ENCODE peak calls at places on chromosome 13, in six cellular contexts. L is HCT116, Y is mammary epithelial cell, O is neuronal stem cell, F is IMR-90, J is H1. I is an unnamed sample.

GRCh38 chr13:33057019-33057785 is 41.0 kb downstream of the KL start:
- DNase-seq in L (no peak), Y (peak; percentile 2), O (peak; percentile 54), F (peak; percentile 6), J (no peak), I (peak; percentile 52)

GRCh38 chr13:59681630-59682311 is 482.0 kb downstream of the DIAPH3 start:
- DNase-seq in L (no peak), Y (no peak), O (no peak), F (no peak), J (no peak), I (no peak)

GRCh38 chr13:106063591-106064308 is 471.7 kb downstream of the EFNB2 start:
- DNase-seq in L (no peak), Y (peak; percentile 69), O (no peak), F (peak; percentile 83), J (no peak), I (no peak)

GRCh38 chr13:31038834-31039552 is 106.5 kb downstream of the TEX26 start:
- DNase-seq in L (no peak), Y (peak; percentile 70), O (no peak), F (peak; percentile 44), J (no peak), I (no peak)

GRCh38 chr13:94478913-94479312 is 569 bp downstream of the DCT start:
- DNase-seq in L (no peak), Y (no peak), O (no peak), F (no peak), J (no peak), I (no peak)

GRCh38 chr13:21834511-21834910 is 163.6 kb downstream of the FGF9 start:
- DNase-seq in L (no peak), Y (no peak), O (no peak), F (no peak), J (no peak), I (no peak)

GRCh38 chr13:80499536-80500280 is 158.8 kb upstream of the SPRY2 start:
- DNase-seq in L (no peak), Y (no peak), O (no peak), F (no peak), J (no peak), I (no peak)

GRCh38 chr13:44449999-44450821 is 76.6 kb downstream of the SERP2 start:
- DNase-seq in L (no peak), Y (peak; percentile 72), O (no peak), F (no peak), J (no peak), I (no peak)

GRCh38 chr13:40478775-40479174 is 187.7 kb downstream of the FOXO1 start:
- DNase-seq in L (no peak), Y (no peak), O (no peak), F (no peak), J (no peak), I (no peak)

GRCh38 chr13:21595546-21595822 is 8.5 kb downstream of the MICU2 start:
- DNase-seq in L (no peak), Y (no peak), O (no peak), F (no peak), J (no peak), I (no peak)

GRCh38 chr13:101523732-101524131 is 71.3 kb downstream of the ITGBL1 start:
- DNase-seq in L (no peak), Y (peak; percentile 77), O (no peak), F (peak; percentile 84), J (no peak), I (no peak)

GRCh38 chr13:71030789-71031188 is 836.2 kb downstream of the DACH1 start:
- DNase-seq in L (no peak), Y (no peak), O (no peak), F (no peak), J (no peak), I (no peak)

GRCh38 chr13:111632906-111633305 is 312.5 kb downstream of the TEX29 start:
- DNase-seq in L (no peak), Y (no peak), O (no peak), F (no peak), J (peak; percentile 60), I (peak; percentile 28)

GRCh38 chr13:107573184-107573583 is 642.2 kb downstream of the LIG4 start:
- DNase-seq in L (no peak), Y (no peak), O (no peak), F (no peak), J (no peak), I (no peak)

GRCh38 chr13:94309997-94310842 is 169.3 kb downstream of the DCT start:
- DNase-seq in L (no peak), Y (peak; percentile 81), O (no peak), F (peak; percentile 96), J (no peak), I (no peak)

GRCh38 chr13:51912091-51912490 is 50.3 kb downstream of the CCDC70 start:
- DNase-seq in L (no peak), Y (no peak), O (no peak), F (no peak), J (no peak), I (no peak)

GRCh38 chr13:76992548-76993001 is 694 bp downstream of the CLN5 start:
- DNase-seq in L (no peak), Y (peak; percentile 54), O (peak; percentile 5), F (peak; percentile 23), J (no peak), I (peak; percentile 60)

GRCh38 chr13:62627226-62627625 is 1211.6 kb upstream of the PCDH20 start:
- DNase-seq in L (no peak), Y (no peak), O (no peak), F (no peak), J (no peak), I (no peak)

GRCh38 chr13:48808689-48809088 is 155.0 kb downstream of the CYSLTR2 start:
- DNase-seq in L (no peak), Y (no peak), O (no peak), F (peak; percentile 76), J (no peak), I (no peak)

GRCh38 chr13:111115051-111115840 is at the start of gene ARHGEF7:
- DNase-seq in L (no peak), Y (no peak), O (peak; percentile 43), F (no peak), J (peak; percentile 77), I (peak; percentile 79)

DNA sequence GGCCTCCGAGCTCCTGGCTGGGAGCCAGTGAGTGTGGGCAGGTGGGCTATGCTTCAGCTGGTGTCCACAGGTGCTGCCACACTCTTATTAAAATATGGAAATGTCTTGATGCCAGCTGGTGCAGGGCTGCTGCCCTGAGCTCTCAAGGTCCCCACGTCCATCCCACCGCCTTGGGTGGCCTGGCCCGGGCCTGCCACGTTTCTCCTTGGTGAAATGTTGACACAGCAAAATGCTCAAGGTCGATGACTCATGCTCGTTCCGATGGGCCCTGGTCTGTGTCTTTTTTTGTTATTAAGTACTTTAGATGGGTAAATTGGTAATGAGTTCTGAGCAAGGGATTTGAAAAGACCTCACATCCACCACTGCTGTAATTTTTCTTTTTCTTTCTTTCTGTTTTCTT is 524.7 kb downstream of the MYO16 start:
- DNase-seq in L (no peak), Y (no peak), O (no peak), F (no peak), J (no peak), I (no peak)
- H3K9ac ChIP-seq in L (peak overlapping the region; percentile 69), Y (no peak overlapping the region), O (no peak overlapping the region), F (no peak overlapping the region), J (no peak overlapping the region), I (no peak overlapping the region)

GRCh38 chr13:61162636-61163035 is 253.0 kb downstream of the PCDH20 start:
- DNase-seq in L (no peak), Y (no peak), O (no peak), F (no peak), J (no peak), I (no peak)
- H3K4me3 ChIP-seq in L (no peak overlapping the region), Y (no peak overlapping the region), O (no peak overlapping the region), F (no peak overlapping the region), J (no peak overlapping the region), I (no peak overlapping the region)

GRCh38 chr13:38769526-38769925 is 82.6 kb downstream of the FREM2 start:
- DNase-seq in L (no peak), Y (no peak), O (no peak), F (no peak), J (no peak), I (no peak)
- H3K4me2 ChIP-seq in L (no peak overlapping the region), Y (no peak overlapping the region), O (no peak overlapping the region), F (no peak overlapping the region), J (no peak overlapping the region), I (no peak overlapping the region)

DNA sequence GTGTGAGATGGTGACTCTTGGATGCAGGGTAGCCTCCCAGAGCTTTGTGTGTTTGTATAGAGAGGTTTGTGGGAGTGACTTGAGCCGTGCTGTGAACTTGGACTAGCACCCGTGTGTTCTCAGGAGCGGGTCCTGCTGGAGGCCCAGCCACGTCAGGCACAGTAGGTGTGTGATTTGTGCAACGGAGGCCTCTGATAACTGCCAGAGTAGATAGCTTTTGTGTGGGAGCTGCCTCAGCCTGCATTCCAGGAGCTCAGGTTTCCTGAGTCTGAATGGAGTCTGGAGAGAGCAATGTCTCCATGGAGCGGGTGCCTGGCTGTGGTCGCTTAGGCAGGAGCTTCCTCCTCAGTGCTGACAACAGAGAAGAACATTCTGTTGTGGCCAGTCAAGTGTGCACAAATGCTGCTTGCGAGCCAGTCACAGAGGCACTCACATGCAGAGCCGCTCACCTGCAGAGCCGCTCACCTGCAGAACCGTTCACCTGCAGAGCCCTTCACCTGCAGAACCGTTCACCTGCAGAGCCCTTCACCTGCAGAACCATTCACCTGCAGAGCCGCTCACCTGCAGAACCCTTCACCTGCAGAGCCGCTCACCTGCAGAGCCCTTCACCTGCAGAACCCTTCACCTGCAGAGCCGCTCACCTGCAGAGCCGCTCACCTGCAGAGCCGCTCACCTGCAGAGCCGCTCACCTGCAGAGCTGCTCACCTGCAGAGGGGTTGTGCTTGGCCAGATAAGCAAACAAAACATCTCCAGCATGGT is 32.6 kb downstream of the TFDP1 start:
- DNase-seq in L (no peak), Y (no peak), O (peak; percentile 62), F (peak; percentile 72), J (no peak), I (peak; percentile 86)
- H3K9ac ChIP-seq in L (no peak overlapping the region), Y (no peak overlapping the region), O (no peak overlapping the region), F (no peak overlapping the region), J (no peak overlapping the region), I (no peak overlapping the region)

GRCh38 chr13:63842102-63842501 is 2426.5 kb upstream of the PCDH20 start:
- DNase-seq in L (no peak), Y (no peak), O (no peak), F (no peak), J (no peak), I (no peak)

GRCh38 chr13:63838366-63839110 is 2422.9 kb upstream of the PCDH20 start:
- DNase-seq in L (no peak), Y (no peak), O (no peak), F (no peak), J (peak; percentile 35), I (no peak)

GRCh38 chr13:63843766-63844699 is 2428.4 kb upstream of the PCDH20 start:
- DNase-seq in L (no peak), Y (no peak), O (no peak), F (no peak), J (no peak), I (no peak)

GRCh38 chr13:63840551-63841421 is 2425.1 kb upstream of the PCDH20 start:
- DNase-seq in L (no peak), Y (no peak), O (no peak), F (no peak), J (no peak), I (no peak)
- H3K4me3 ChIP-seq in L (no peak overlapping the region), Y (no peak overlapping the region), O (no peak overlapping the region), F (no peak overlapping the region), J (no peak overlapping the region), I (no peak overlapping the region)

GRCh38 chr13:73937420-73937819 is 196.8 kb downstream of the KLF12 start:
- DNase-seq in L (no peak), Y (no peak), O (no peak), F (no peak), J (no peak), I (no peak)
- H3K4me2 ChIP-seq in L (no peak overlapping the region), Y (no peak overlapping the region), O (no peak overlapping the region), F (no peak overlapping the region), J (no peak overlapping the region), I (no peak overlapping the region)